ENCODE peak calls at places on chromosomes 11 and 22, in nine cellular contexts. K is upper lobe of right lung; J is CD4-positive, alpha-beta T cell; V is neural crest cell; D is OCI-LY7; C is AG04449; F is brain microvascular endothelial cell; R is hepatocyte; N is foreskin keratinocyte. T is an unnamed sample.

GRCh38 chr11:77118971-77119370 is 9.1 kb upstream of the MYO7A start:
- DNase-seq in K (no peak), J (no peak), V (no peak), D (no peak), C (no peak), F (no peak), R (no peak), N (no peak), T (no peak)

GRCh38 chr11:130620566-130620965 is 172.1 kb downstream of the ADAMTS15 start:
- DNase-seq in K (no peak), J (no peak), V (no peak), D (no peak), C (no peak), F (no peak), R (no peak), N (no peak), T (no peak)

GRCh38 chr11:1392111-1392510 is 2.4 kb downstream of the BRSK2 start:
- DNase-seq in K (no peak), J (no peak), V (no peak), D (no peak), C (no peak), F (no peak), R (no peak), N (no peak), T (no peak)

GRCh38 chr22:39520874-39521857 is 804 bp downstream of the ATF4 start:
- DNase-seq in K (peak), J (peak), V (peak), D (peak), C (no peak), F (peak), R (peak), N (no peak), T (peak)

GRCh38 chr11:122103366-122103765 is 12.6 kb downstream of the BLID start:
- DNase-seq in K (no peak), J (no peak), V (no peak), D (no peak), C (no peak), F (no peak), R (no peak), N (no peak), T (no peak)

GRCh38 chr11:124988063-124988462 is 34.1 kb downstream of the CCDC15 start:
- DNase-seq in K (no peak), J (no peak), V (no peak), D (no peak), C (no peak), F (no peak), R (no peak), N (no peak), T (no peak)

GRCh38 chr11:4645974-4646373 is 2.2 kb downstream of the OR51E1 start:
- DNase-seq in K (no peak), J (no peak), V (no peak), D (no peak), C (no peak), F (no peak), R (no peak), N (no peak), T (no peak)

GRCh38 chr11:47765086-47765485 is 2.1 kb downstream of the FNBP4 start:
- DNase-seq in K (no peak), J (no peak), V (no peak), D (peak), C (no peak), F (no peak), R (no peak), N (no peak), T (no peak)

GRCh38 chr11:46112961-46113617 is 8.2 kb downstream of the PHF21A start:
- DNase-seq in K (no peak), J (no peak), V (no peak), D (peak), C (no peak), F (peak), R (peak), N (peak), T (peak)

GRCh38 chr11:61598886-61599868 is 18.3 kb upstream of the SYT7 start:
- DNase-seq in K (no peak), J (no peak), V (no peak), D (no peak), C (no peak), F (peak), R (peak), N (no peak), T (no peak)

GRCh38 chr22:45537734-45538181 is 35.1 kb downstream of the FBLN1 start:
- DNase-seq in K (no peak), J (no peak), V (no peak), D (no peak), C (no peak), F (peak), R (peak), N (peak), T (no peak)

GRCh38 chr22:46297151-46297819 is 615 bp downstream of the GTSE1 start:
- DNase-seq in K (no peak), J (no peak), V (peak), D (peak), C (no peak), F (peak), R (peak), N (no peak), T (peak)

GRCh38 chr11:22787565-22788162 is 41.9 kb downstream of the SVIP start:
- DNase-seq in K (no peak), J (peak), V (peak), D (peak), C (peak), F (peak), R (peak), N (no peak), T (peak)

GRCh38 chr11:111407652-111408051 is 28.6 kb upstream of the POU2AF1 start:
- DNase-seq in K (no peak), J (no peak), V (no peak), D (no peak), C (no peak), F (no peak), R (no peak), N (no peak), T (no peak)

GRCh38 chr11:106381895-106382294 is 304.4 kb downstream of the AASDHPPT start:
- DNase-seq in K (no peak), J (no peak), V (no peak), D (no peak), C (no peak), F (no peak), R (no peak), N (no peak), T (no peak)

GRCh38 chr11:5476184-5476819 is 12.2 kb upstream of the OR52D1 start:
- DNase-seq in K (no peak), J (peak), V (peak), D (peak), C (peak), F (peak), R (peak), N (no peak), T (peak)

GRCh38 chr11:130706572-130706971 is 209.7 kb downstream of the SNX19 start:
- DNase-seq in K (no peak), J (no peak), V (no peak), D (no peak), C (peak), F (no peak), R (no peak), N (no peak), T (no peak)

GRCh38 chr11:12901272-12901671 is 107.8 kb upstream of the RASSF10 start:
- DNase-seq in K (no peak), J (no peak), V (no peak), D (peak), C (no peak), F (peak), R (no peak), N (no peak), T (no peak)

GRCh38 chr11:62394825-62395538 is 23.9 kb upstream of the SCGB1A1 start:
- DNase-seq in K (peak), J (peak), V (peak), D (peak), C (peak), F (peak), R (peak), N (peak), T (peak)

GRCh38 chr22:25942989-25943411 is 201.0 kb downstream of the MYO18B start:
- DNase-seq in K (no peak), J (no peak), V (no peak), D (no peak), C (no peak), F (no peak), R (peak), N (no peak), T (no peak)

GRCh38 chr22:44181033-44181911 is 547 bp downstream of the PARVG start:
- DNase-seq in K (peak), J (peak), V (no peak), D (no peak), C (no peak), F (no peak), R (no peak), N (no peak), T (no peak)

GRCh38 chr22:43007519-43008102 is 7.3 kb downstream of the PACSIN2 start:
- DNase-seq in K (peak), J (no peak), V (no peak), D (peak), C (no peak), F (peak), R (peak), N (no peak), T (no peak)

GRCh38 chr11:789951-790350 is at the start of gene CEND1:
- DNase-seq in K (no peak), J (no peak), V (no peak), D (peak), C (no peak), F (no peak), R (no peak), N (no peak), T (no peak)

GRCh38 chr11:44623321-44623715 is 57.9 kb downstream of the CD82 start:
- DNase-seq in K (peak), J (no peak), V (no peak), D (no peak), C (no peak), F (no peak), R (no peak), N (no peak), T (no peak)

GRCh38 chr22:47046411-47047065 is 284.1 kb downstream of the TBC1D22A start:
- DNase-seq in K (peak), J (no peak), V (no peak), D (no peak), C (no peak), F (no peak), R (no peak), N (no peak), T (no peak)

GRCh38 chr11:83364500-83365059 is 78.4 kb upstream of the CCDC90B start:
- DNase-seq in K (no peak), J (no peak), V (no peak), D (no peak), C (no peak), F (no peak), R (no peak), N (no peak), T (no peak)

GRCh38 chr22:21582801-21583740 is 15.6 kb downstream of the UBE2L3 start:
- DNase-seq in K (no peak), J (no peak), V (no peak), D (peak), C (no peak), F (no peak), R (no peak), N (no peak), T (no peak)

GRCh38 chr11:73759520-73760065 is 1.3 kb downstream of the RAB6A start:
- DNase-seq in K (no peak), J (no peak), V (no peak), D (peak), C (no peak), F (no peak), R (peak), N (no peak), T (no peak)
- TF ChIP-seq CTCF in K (peak), J (no peak), V (peak), D (peak), C (peak), F (no peak), R (peak), N (peak), T (no peak)

GRCh38 chr11:65811764-65812475 is 21.8 kb upstream of the SNX32 start:
- DNase-seq in K (peak), J (no peak), V (no peak), D (no peak), C (no peak), F (no peak), R (no peak), N (no peak), T (no peak)

GRCh38 chr11:65806972-65807371 is 20.1 kb downstream of the OVOL1 start:
- DNase-seq in K (no peak), J (no peak), V (no peak), D (no peak), C (no peak), F (no peak), R (no peak), N (no peak), T (no peak)

GRCh38 chr11:65808744-65809341 is 22.0 kb downstream of the OVOL1 start:
- DNase-seq in K (no peak), J (no peak), V (no peak), D (no peak), C (no peak), F (no peak), R (no peak), N (no peak), T (no peak)

GRCh38 chr11:65809496-65809895 is 22.6 kb downstream of the OVOL1 start:
- DNase-seq in K (no peak), J (no peak), V (no peak), D (no peak), C (no peak), F (no peak), R (no peak), N (no peak), T (no peak)

GRCh38 chr11:65810046-65810868 is 23.4 kb downstream of the OVOL1 start:
- DNase-seq in K (no peak), J (no peak), V (no peak), D (peak), C (no peak), F (no peak), R (no peak), N (no peak), T (no peak)
- TF ChIP-seq CTCF in K (no peak), J (no peak), V (no peak), D (peak), C (no peak), F (no peak), R (no peak), N (peak), T (no peak)

GRCh38 chr11:115518983-115519382 is 14.8 kb upstream of the CADM1 start:
- DNase-seq in K (no peak), J (no peak), V (no peak), D (no peak), C (no peak), F (no peak), R (no peak), N (no peak), T (no peak)
- TF ChIP-seq CTCF in K (no peak), J (no peak), V (no peak), D (no peak), C (no peak), F (no peak), R (no peak), N (no peak), T (no peak)

GRCh38 chr22:28936200-28936599 is 52.8 kb downstream of the ZNRF3 start:
- DNase-seq in K (no peak), J (no peak), V (no peak), D (no peak), C (no peak), F (no peak), R (no peak), N (no peak), T (no peak)

GRCh38 chr22:28933321-28933720 is 49.9 kb downstream of the ZNRF3 start:
- DNase-seq in K (no peak), J (no peak), V (no peak), D (no peak), C (no peak), F (no peak), R (no peak), N (no peak), T (no peak)

GRCh38 chr22:28934026-28934425 is 50.7 kb downstream of the ZNRF3 start:
- DNase-seq in K (no peak), J (no peak), V (no peak), D (no peak), C (no peak), F (no peak), R (no peak), N (no peak), T (no peak)

GRCh38 chr22:28935713-28936112 is 52.3 kb downstream of the ZNRF3 start:
- DNase-seq in K (no peak), J (no peak), V (no peak), D (no peak), C (no peak), F (no peak), R (no peak), N (no peak), T (no peak)

GRCh38 chr22:28935140-28935539 is 51.8 kb downstream of the ZNRF3 start:
- DNase-seq in K (no peak), J (no peak), V (no peak), D (no peak), C (no peak), F (no peak), R (no peak), N (no peak), T (no peak)
- TF ChIP-seq CTCF in K (no peak), J (no peak), V (no peak), D (peak), C (no peak), F (no peak), R (no peak), N (no peak), T (no peak)

GRCh38 chr11:20156280-20156875 is 3.9 kb downstream of the DBX1 start:
- DNase-seq in K (no peak), J (peak), V (no peak), D (no peak), C (no peak), F (no peak), R (no peak), N (no peak), T (peak)

GRCh38 chr11:20155683-20156279 is 4.5 kb downstream of the DBX1 start:
- DNase-seq in K (no peak), J (no peak), V (no peak), D (no peak), C (no peak), F (no peak), R (no peak), N (no peak), T (no peak)

GRCh38 chr11:20157768-20158167 is 2.5 kb downstream of the DBX1 start:
- DNase-seq in K (no peak), J (no peak), V (no peak), D (no peak), C (no peak), F (no peak), R (no peak), N (no peak), T (no peak)

GRCh38 chr11:20158597-20159257 is 1.5 kb downstream of the DBX1 start:
- DNase-seq in K (no peak), J (no peak), V (peak), D (no peak), C (no peak), F (peak), R (peak), N (peak), T (peak)

DNA sequence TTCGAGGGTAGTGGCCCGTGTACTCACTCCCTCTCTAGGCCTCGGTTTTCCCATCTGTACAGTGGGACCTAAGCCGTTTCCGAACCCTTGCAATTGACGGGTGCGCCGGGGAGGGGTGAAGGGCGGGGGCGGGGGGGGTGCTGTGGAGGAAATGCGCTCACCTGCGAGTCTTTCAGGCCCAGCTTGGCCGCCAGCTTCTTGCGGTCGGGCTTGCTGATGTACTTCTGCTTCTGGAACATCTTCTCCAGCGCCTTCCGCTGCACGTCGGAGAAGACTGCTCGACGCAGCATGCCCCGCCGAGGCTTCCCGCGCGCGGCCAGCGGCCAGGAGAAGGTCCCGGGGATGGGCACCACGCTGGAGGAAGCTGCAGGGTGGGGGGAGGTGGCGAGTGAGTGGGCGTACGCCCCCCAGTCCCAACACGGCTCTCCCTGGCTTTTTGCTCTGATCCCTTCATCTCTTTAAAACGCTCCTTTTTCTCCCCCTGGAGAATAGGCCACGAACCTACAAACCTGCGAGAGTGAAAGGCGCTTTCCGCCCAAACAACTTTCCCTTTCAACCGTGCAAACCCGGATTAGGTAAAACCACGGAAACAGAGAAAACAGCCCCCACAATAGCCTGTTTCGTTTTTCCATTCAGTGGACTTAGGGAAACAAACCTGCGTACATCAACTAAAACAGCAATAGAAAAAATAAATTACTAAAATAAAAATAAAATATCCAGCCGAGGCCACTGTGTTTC is 3.2 kb downstream of the DBX1 start:
- DNase-seq in K (no peak), J (peak), V (no peak), D (no peak), C (no peak), F (no peak), R (no peak), N (no peak), T (no peak)
- TF ChIP-seq CTCF in K (no peak), J (no peak), V (no peak), D (no peak), C (no peak), F (no peak), R (no peak), N (no peak), T (no peak)

GRCh38 chr11:93757924-93758865 is 16.7 kb downstream of the C11orf54 start:
- DNase-seq in K (no peak), J (no peak), V (no peak), D (no peak), C (no peak), F (no peak), R (no peak), N (no peak), T (no peak)
- TF ChIP-seq CTCF in K (no peak), J (no peak), V (no peak), D (no peak), C (no peak), F (no peak), R (no peak), N (no peak), T (no peak)

DNA sequence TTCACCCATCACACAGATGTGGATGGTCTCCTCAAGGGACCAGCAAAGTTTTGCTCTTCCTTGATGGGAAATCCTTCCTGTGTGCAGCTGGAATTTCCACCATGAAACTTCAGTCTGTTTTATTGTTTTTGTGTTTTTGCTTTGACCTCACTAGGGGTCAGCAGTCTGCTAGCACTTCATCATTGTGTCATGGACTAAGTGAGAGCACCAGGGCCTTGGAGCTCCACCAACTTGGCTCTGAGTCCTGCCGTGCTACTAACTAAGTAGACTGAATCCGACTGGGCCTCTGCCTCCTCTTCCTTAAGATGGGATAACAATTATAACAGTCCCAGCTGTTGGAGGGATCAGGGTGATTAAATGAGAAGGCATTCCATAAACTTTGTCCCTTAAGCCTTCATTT is 305.8 kb upstream of the NCAM1 start:
- DNase-seq in K (no peak), J (no peak), V (no peak), D (no peak), C (no peak), F (peak), R (peak), N (no peak), T (no peak)
- TF ChIP-seq CTCF in K (no peak), J (no peak), V (no peak), D (no peak), C (no peak), F (no peak), R (no peak), N (no peak), T (no peak)

DNA sequence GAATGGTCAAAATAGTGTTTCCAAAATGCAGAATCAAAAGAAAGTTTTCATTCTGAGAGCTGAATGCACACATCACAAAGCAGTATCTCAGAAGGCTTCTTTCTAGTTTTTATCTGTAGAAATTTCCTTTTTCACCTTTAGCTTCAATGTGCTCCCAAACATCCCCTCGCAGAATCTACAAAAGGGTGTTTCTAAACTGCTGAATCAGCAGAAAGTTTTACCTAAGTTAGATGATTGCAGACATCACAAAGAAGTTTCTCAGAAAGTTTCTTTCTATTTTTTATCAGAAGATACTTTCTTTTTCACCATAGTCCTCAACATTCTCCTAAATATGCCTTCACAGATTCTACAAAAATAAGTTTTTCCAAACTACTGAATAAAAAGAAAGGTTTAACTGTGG is 239.8 kb downstream of the OR4A5 start:
- DNase-seq in K (no peak), J (no peak), V (no peak), D (no peak), C (no peak), F (no peak), R (no peak), N (no peak), T (no peak)
- TF ChIP-seq CTCF in K (no peak), J (no peak), V (no peak), D (no peak), C (no peak), F (no peak), R (no peak), N (no peak), T (no peak)

GRCh38 chr11:10906521-10906920 is 48.7 kb upstream of the ZBED5 start:
- DNase-seq in K (no peak), J (no peak), V (no peak), D (no peak), C (no peak), F (peak), R (no peak), N (no peak), T (no peak)
- TF ChIP-seq CTCF in K (no peak), J (no peak), V (no peak), D (no peak), C (peak), F (peak), R (no peak), N (peak), T (no peak)

T was measured in Calu3.